ENCODE peak calls at places on chromosomes 13 and 19, in six cellular contexts. F, Z, R, Y, I and N are unnamed samples.

GRCh38 chr13:75633285-75633684 is 2.8 kb upstream of the LMO7 start:
- DNase-seq in F (no peak), Z (no peak), R (peak; percentile 96), Y (peak; percentile 97), I (no peak), N (peak; percentile 50)

GRCh38 chr13:47004552-47004951 is 107.7 kb upstream of the HTR2A start:
- DNase-seq in F (peak; percentile 24), Z (no peak), R (peak; percentile 13), Y (no peak), I (no peak), N (no peak)

GRCh38 chr19:53883231-53883661 is 1.2 kb downstream of the PRKCG start:
- DNase-seq in F (no peak), Z (no peak), R (no peak), Y (no peak), I (no peak), N (no peak)

GRCh38 chr13:50831510-50831909 is 12.0 kb downstream of the DLEU7 start:
- DNase-seq in F (no peak), Z (no peak), R (peak; percentile 50), Y (no peak), I (no peak), N (peak; percentile 19)

GRCh38 chr13:34842466-34842865 is 99.6 kb upstream of the NBEA start:
- DNase-seq in F (no peak), Z (no peak), R (no peak), Y (no peak), I (no peak), N (no peak)

GRCh38 chr13:95536629-95537241 is 15.8 kb upstream of the CLDN10 start:
- DNase-seq in F (no peak), Z (no peak), R (no peak), Y (peak; percentile 39), I (peak; percentile 15), N (peak; percentile 12)

GRCh38 chr19:49327878-49328544 is 3.0 kb upstream of the SLC6A16 start:
- DNase-seq in F (peak; percentile 63), Z (no peak), R (peak; percentile 10), Y (peak; percentile 23), I (peak; percentile 19), N (no peak)

GRCh38 chr19:16078311-16078758 is 2.0 kb downstream of the TPM4 start:
- DNase-seq in F (peak; percentile 74), Z (peak; percentile 15), R (peak; percentile 69), Y (peak; percentile 69), I (no peak), N (peak; percentile 78)

GRCh38 chr13:50320297-50320862 is 305.1 kb downstream of the KCNRG start:
- DNase-seq in F (no peak), Z (no peak), R (peak; percentile 84), Y (peak; percentile 54), I (peak; percentile 16), N (peak; percentile 40)

GRCh38 chr19:35264281-35265125 is 4.3 kb upstream of the USF2 start:
- DNase-seq in F (no peak), Z (no peak), R (no peak), Y (no peak), I (no peak), N (no peak)

GRCh38 chr13:62875118-62875640 is 1459.5 kb upstream of the PCDH20 start:
- DNase-seq in F (no peak), Z (no peak), R (no peak), Y (no peak), I (no peak), N (no peak)

GRCh38 chr13:74774252-74774651 is 640.0 kb upstream of the KLF12 start:
- DNase-seq in F (no peak), Z (no peak), R (peak; percentile 28), Y (peak; percentile 75), I (no peak), N (peak; percentile 38)

GRCh38 chr19:46660601-46661019 is 372 bp downstream of the DACT3 start:
- DNase-seq in F (no peak), Z (no peak), R (no peak), Y (no peak), I (no peak), N (no peak)

GRCh38 chr13:72255908-72256307 is 388.9 kb upstream of the DACH1 start:
- DNase-seq in F (peak; percentile 85), Z (peak; percentile 40), R (peak; percentile 56), Y (no peak), I (peak; percentile 13), N (peak; percentile 64)

GRCh38 chr13:51801631-51802099 is 2.3 kb downstream of the DHRS12 start:
- DNase-seq in F (peak; percentile 63), Z (peak; percentile 64), R (no peak), Y (no peak), I (no peak), N (peak; percentile 19)

DNA sequence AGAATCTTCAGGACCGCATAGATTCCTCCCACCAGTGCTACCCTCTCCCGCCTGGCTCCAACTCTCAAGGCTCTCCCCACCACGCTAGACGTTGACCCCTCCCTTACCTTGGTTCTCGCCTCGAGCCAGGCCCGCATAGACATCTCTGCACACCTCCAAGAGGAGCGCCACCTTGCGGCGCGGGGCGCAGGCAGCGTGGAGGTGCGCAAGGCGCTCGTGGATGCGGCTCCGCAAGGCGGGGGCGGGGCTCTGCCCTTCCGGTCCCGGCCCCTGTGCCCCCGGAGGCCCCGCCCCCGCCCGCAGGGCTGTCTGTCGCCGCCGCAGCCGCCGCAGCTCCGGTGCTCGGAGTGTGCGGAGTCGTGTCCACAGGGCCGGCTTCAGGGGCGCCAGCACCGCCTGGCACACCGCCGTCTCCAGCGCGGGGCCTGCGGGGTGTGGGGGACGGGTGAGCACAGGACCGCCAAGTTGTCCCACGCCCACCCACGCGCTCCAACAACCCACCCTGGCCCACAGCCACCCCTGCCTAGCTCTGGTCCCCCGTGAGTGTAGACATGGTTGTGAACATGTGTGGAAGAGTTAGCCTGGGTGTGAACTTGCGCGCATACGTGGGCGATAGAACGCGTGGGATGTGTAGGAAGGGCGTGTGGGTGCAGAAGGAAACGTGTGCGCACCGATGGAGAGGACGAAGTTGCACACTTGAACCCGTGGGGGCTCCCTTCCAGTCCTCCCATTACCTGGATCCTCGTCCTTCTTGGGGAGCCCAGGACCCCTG is 8.1 kb downstream of the RINL start:
- DNase-seq in F (peak; percentile 90), Z (peak; percentile 77), R (peak; percentile 46), Y (peak; percentile 45), I (no peak), N (peak; percentile 46)
- H3K4me1 ChIP-seq in F (peaks cover 2% of the 10 kb centered on the region), Z (no peaks in the 10 kb centered on the region), R (peaks cover 2% of the 10 kb centered on the region), Y (peaks cover 5% of the 10 kb centered on the region), I (peaks cover 8% of the 10 kb centered on the region), N (peaks cover 13% of the 10 kb centered on the region)

GRCh38 chr19:12990447-12990846 is 4.8 kb upstream of the NFIX start:
- DNase-seq in F (no peak), Z (no peak), R (no peak), Y (no peak), I (no peak), N (no peak)
- H3K4me2 ChIP-seq in F (no peak overlapping the region), Z (no peak overlapping the region), R (no peak overlapping the region), Y (no peak overlapping the region), I (no peak overlapping the region), N (no peak overlapping the region)

DNA sequence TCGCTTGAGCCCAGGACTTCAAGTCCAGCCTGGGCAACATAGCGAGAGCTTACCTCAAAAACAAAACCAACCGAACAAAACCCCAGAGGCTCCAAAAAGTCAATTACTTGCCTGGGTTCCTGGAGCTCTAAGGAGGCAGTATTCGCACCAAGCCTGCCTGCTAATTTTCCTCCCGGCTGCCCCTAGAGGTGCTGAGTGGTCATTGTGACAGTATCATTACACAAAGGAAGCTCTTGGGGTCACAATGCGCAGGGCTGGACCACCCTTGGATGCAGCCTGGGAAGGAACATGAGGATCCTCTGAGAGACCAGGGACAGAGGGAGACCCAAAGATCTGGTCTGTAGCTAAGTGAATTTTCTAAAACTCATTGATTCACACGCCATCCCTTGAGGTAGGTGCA is 8.5 kb upstream of the PEX11G start:
- DNase-seq in F (peak; percentile 51), Z (no peak), R (no peak), Y (no peak), I (no peak), N (no peak)
- H3K27ac ChIP-seq in F (no peak overlapping the region), Z (no peak overlapping the region), R (no peak overlapping the region), Y (no peak overlapping the region), I (no peak overlapping the region), N (no peak overlapping the region)

GRCh38 chr19:1131718-1132552 is 28.1 kb downstream of the GPX4 start:
- DNase-seq in F (peak; percentile 86), Z (peak; percentile 51), R (peak; percentile 93), Y (peak; percentile 88), I (no peak), N (peak; percentile 83)
- H3K4me1 ChIP-seq in F (peaks cover 2% of the 10 kb centered on the region), Z (peaks cover 19% of the 10 kb centered on the region), R (peaks cover 4% of the 10 kb centered on the region), Y (peaks cover 24% of the 10 kb centered on the region), I (peaks cover 13% of the 10 kb centered on the region), N (peaks cover 45% of the 10 kb centered on the region)

GRCh38 chr13:107421951-107422350 is 793.4 kb downstream of the LIG4 start:
- DNase-seq in F (no peak), Z (no peak), R (peak; percentile 42), Y (peak; percentile 6), I (no peak), N (no peak)
- H3K4me2 ChIP-seq in F (no peak overlapping the region), Z (no peak overlapping the region), R (peak overlapping the region; percentile 15), Y (peak overlapping the region; percentile 88), I (no peak overlapping the region), N (no peak overlapping the region)

GRCh38 chr13:33229446-33230177 is 55.9 kb downstream of the STARD13 start:
- DNase-seq in F (no peak), Z (no peak), R (no peak), Y (no peak), I (no peak), N (no peak)
- H3K27ac ChIP-seq in F (no peak overlapping the region), Z (peak overlapping the region; percentile 44), R (peak overlapping the region; percentile 86), Y (peak overlapping the region; percentile 97), I (no peak overlapping the region), N (peak overlapping the region; percentile 23)